ENCODE peak calls at places on chromosome 16, in eight cellular contexts. B is mucosa of descending colon; O is T-helper 1 cell; U is endodermal cell; W is stimulated activated CD4-positive, alpha-beta T cell treated with anti-CD3 and anti-CD28 coated beads, Interleukin-1b, Interleukin-23, amount 100 ng/mL, for 24 hours; X is GF-D8; C is HCT116; M is renal cortical epithelial cell. I is an unnamed sample.

GRCh38 chr16:12565423-12565822 is 238.3 kb downstream of the CPPED1 start:
- DNase-seq in B (no peak), O (no peak), U (no peak), W (no peak), X (no peak), C (no peak), M (no peak), I (no peak)

GRCh38 chr16:88405325-88406060 is 22.7 kb downstream of the ZNF469 start:
- DNase-seq in B (no peak), O (no peak), U (no peak), W (no peak), X (no peak), C (no peak), M (no peak), I (no peak)

GRCh38 chr16:51550785-51551184 is 399.7 kb upstream of the SALL1 start:
- DNase-seq in B (no peak), O (no peak), U (no peak), W (no peak), X (no peak), C (no peak), M (no peak), I (no peak)

GRCh38 chr16:17080105-17080504 is 390.7 kb downstream of the XYLT1 start:
- DNase-seq in B (no peak), O (no peak), U (no peak), W (no peak), X (no peak), C (no peak), M (no peak), I (no peak)

GRCh38 chr16:24652209-24652712 is 77.2 kb upstream of the TNRC6A start:
- DNase-seq in B (no peak), O (no peak), U (no peak), W (no peak), X (no peak), C (no peak), M (no peak), I (no peak)

GRCh38 chr16:30647274-30647571 is 3.5 kb upstream of the PRR14 start:
- DNase-seq in B (no peak), O (no peak), U (no peak), W (no peak), X (no peak), C (no peak), M (no peak), I (no peak)

GRCh38 chr16:30918614-30919013 is 4.8 kb upstream of the FBXL19 start:
- DNase-seq in B (no peak), O (no peak), U (no peak), W (no peak), X (no peak), C (no peak), M (no peak), I (no peak)

GRCh38 chr16:17211797-17212196 is 259.0 kb downstream of the XYLT1 start:
- DNase-seq in B (peak; percentile 10), O (no peak), U (peak; percentile 89), W (no peak), X (no peak), C (peak; percentile 15), M (no peak), I (no peak)

GRCh38 chr16:85176541-85177447 is 64.5 kb upstream of the CIBAR2 start:
- DNase-seq in B (no peak), O (no peak), U (no peak), W (no peak), X (no peak), C (no peak), M (no peak), I (no peak)

GRCh38 chr16:19885456-19886060 is 910 bp upstream of the GPRC5B start:
- DNase-seq in B (no peak), O (no peak), U (peak; percentile 57), W (no peak), X (no peak), C (no peak), M (no peak), I (no peak)

GRCh38 chr16:24773771-24774427 is 44.4 kb downstream of the TNRC6A start:
- DNase-seq in B (no peak), O (no peak), U (no peak), W (no peak), X (no peak), C (no peak), M (peak; percentile 26), I (no peak)